ENCODE peak calls at places on chromosome 16, in four cellular contexts. M is GM23338, N is MM.1S, V is GM23248. T is an unnamed sample.
A peak's percentile ranks its signal among the peaks of the same experiment; 100 is the strongest.

GRCh38 chr16:27739606-27740357 is 189.8 kb downstream of the KATNIP start:
- DNase-seq in M (no peak), N (no peak), V (no peak), T (no peak)

GRCh38 chr16:57826706-57827625 is 24.7 kb upstream of the KIFC3 start:
- DNase-seq in M (no peak), N (no peak), V (peak; percentile 16), T (no peak)

GRCh38 chr16:5944971-5945370 is 847.4 kb upstream of the EEF2KMT start:
- DNase-seq in M (no peak), N (no peak), V (peak; percentile 6), T (no peak)

GRCh38 chr16:17499223-17499902 is 28.6 kb upstream of the XYLT1 start:
- DNase-seq in M (no peak), N (no peak), V (peak; percentile 36), T (no peak)

GRCh38 chr16:30991052-30991451 is 6.0 kb downstream of the HSD3B7 start:
- DNase-seq in M (no peak), N (no peak), V (no peak), T (no peak)

GRCh38 chr16:88806491-88807111 is 3.0 kb downstream of the CDT1 start:
- DNase-seq in M (no peak), N (no peak), V (no peak), T (no peak)

GRCh38 chr16:31471241-31471874 is 594 bp upstream of the TGFB1I1 start:
- DNase-seq in M (peak; percentile 48), N (no peak), V (peak; percentile 52), T (no peak)

GRCh38 chr16:57358527-57359095 is at the start of gene CCL22:
- DNase-seq in M (no peak), N (no peak), V (no peak), T (no peak)

GRCh38 chr16:35651841-35652240 is 2192.4 kb downstream of the TP53TG3F start:
- DNase-seq in M (no peak), N (no peak), V (no peak), T (no peak)

GRCh38 chr16:66373667-66374066 is 7.2 kb downstream of the CDH5 start:
- DNase-seq in M (no peak), N (no peak), V (no peak), T (no peak)

GRCh38 chr16:5580320-5580719 is 482.7 kb upstream of the EEF2KMT start:
- DNase-seq in M (no peak), N (no peak), V (no peak), T (no peak)

GRCh38 chr16:55559933-55560516 is 6.5 kb upstream of the CAPNS2 start:
- DNase-seq in M (no peak), N (no peak), V (no peak), T (no peak)

GRCh38 chr16:55559233-55559632 is 7.3 kb upstream of the CAPNS2 start:
- DNase-seq in M (no peak), N (no peak), V (peak; percentile 13), T (no peak)

GRCh38 chr16:55557186-55557585 is 9.3 kb upstream of the CAPNS2 start:
- DNase-seq in M (no peak), N (no peak), V (no peak), T (no peak)

GRCh38 chr16:55552621-55553020 is 13.9 kb upstream of the CAPNS2 start:
- DNase-seq in M (no peak), N (no peak), V (peak; percentile 86), T (no peak)

DNA sequence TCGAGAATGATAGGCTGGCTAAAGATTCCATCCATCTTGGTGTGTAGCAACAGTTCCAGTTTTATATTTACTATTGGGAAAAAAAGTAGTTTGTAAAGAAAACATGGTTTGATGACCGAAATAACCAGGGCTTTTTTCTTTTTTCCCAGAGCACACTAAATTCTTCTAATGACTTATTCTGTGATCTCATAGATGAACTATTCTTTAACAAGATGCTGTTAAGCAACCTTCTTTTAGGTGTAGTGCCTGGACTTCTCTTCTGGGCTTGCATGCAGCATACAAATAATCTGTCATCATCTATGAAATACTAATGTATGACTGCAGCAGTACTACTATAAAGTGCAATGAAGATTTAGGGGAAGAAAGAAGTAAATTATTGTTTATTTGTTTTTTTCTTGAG is 11.0 kb upstream of the CAPNS2 start:
- DNase-seq in M (no peak), N (no peak), V (peak; percentile 77), T (no peak)
- H3K9me2 ChIP-seq in M (no peaks in the 10 kb centered on the region), N (no peaks in the 10 kb centered on the region), V (no peaks in the 10 kb centered on the region), T (no peaks in the 10 kb centered on the region)

GRCh38 chr16:23333034-23333579 is 31.0 kb downstream of the SCNN1B start:
- DNase-seq in M (no peak), N (no peak), V (no peak), T (no peak)
- H3K9me2 ChIP-seq in M (no peaks in the 10 kb centered on the region), N (no peaks in the 10 kb centered on the region), V (no peaks in the 10 kb centered on the region), T (no peaks in the 10 kb centered on the region)

GRCh38 chr16:23843143-23843542 is 7.4 kb downstream of the PRKCB start:
- DNase-seq in M (no peak), N (no peak), V (no peak), T (peak; percentile 84)

GRCh38 chr16:23837553-23838308 is 1.9 kb downstream of the PRKCB start:
- DNase-seq in M (peak; percentile 32), N (no peak), V (no peak), T (peak; percentile 65)

GRCh38 chr16:23840310-23840709 is 4.5 kb downstream of the PRKCB start:
- DNase-seq in M (no peak), N (no peak), V (no peak), T (no peak)

GRCh38 chr16:23838485-23839142 is 2.8 kb downstream of the PRKCB start:
- DNase-seq in M (no peak), N (no peak), V (no peak), T (no peak)

DNA sequence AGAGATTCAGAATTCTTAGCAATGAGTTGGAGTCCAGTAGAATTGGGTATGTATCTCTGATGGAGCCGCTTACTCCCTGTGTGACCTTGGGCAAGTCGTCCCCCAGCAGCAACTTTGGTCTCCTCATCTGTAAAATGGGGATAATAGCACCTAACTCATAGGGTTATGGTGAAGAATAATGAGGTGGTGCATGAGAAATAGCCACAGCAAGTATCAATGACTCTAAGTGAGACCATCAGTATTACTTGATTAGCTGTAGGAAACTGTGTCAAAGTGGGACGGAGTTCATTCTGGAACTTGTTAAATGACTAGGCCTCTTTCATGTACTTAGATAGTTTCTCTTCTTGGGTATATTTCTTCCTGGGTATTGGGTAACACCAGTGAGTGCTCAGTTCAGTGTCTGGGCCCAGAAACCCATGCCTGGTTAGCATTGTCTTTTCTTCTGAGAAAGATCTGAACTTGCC is 6.4 kb downstream of the PRKCB start:
- DNase-seq in M (no peak), N (no peak), V (no peak), T (no peak)
- H3K9me2 ChIP-seq in M (no peaks in the 10 kb centered on the region), N (no peaks in the 10 kb centered on the region), V (no peaks in the 10 kb centered on the region), T (no peaks in the 10 kb centered on the region)

GRCh38 chr16:85381738-85382592 is 231.2 kb upstream of the GSE1 start:
- DNase-seq in M (no peak), N (no peak), V (peak; percentile 44), T (no peak)

GRCh38 chr16:85383836-85384825 is 229.0 kb upstream of the GSE1 start:
- DNase-seq in M (no peak), N (no peak), V (peak; percentile 63), T (no peak)

GRCh38 chr16:85384831-85385462 is 228.2 kb upstream of the GSE1 start:
- DNase-seq in M (peak; percentile 36), N (no peak), V (no peak), T (no peak)

GRCh38 chr16:85380905-85381737 is 232.0 kb upstream of the GSE1 start:
- DNase-seq in M (no peak), N (no peak), V (no peak), T (no peak)

DNA sequence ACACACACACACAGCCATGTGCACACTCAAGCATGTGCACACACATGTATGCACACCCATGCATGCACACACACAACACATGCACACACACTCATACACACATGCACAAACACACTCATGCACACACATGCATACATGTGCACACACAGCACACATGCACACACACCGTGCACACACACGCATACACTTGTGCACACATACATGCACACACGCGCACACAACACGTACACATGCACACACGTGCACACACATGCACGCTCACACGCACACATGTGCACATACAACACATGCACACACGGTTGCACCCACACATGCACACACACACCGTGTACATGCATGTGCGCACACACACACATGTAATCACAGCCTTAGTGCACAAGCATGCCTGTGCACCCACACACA is 230.4 kb upstream of the GSE1 start:
- DNase-seq in M (no peak), N (no peak), V (no peak), T (no peak)
- H3K9me2 ChIP-seq in M (no peaks in the 10 kb centered on the region), N (no peaks in the 10 kb centered on the region), V (no peaks in the 10 kb centered on the region), T (no peaks in the 10 kb centered on the region)

GRCh38 chr16:1932050-1933028 is 10.7 kb downstream of the MSRB1 start:
- DNase-seq in M (peak; percentile 72), N (no peak), V (no peak), T (no peak)
- H3K9me2 ChIP-seq in M (no peaks in the 10 kb centered on the region), N (no peaks in the 10 kb centered on the region), V (no peaks in the 10 kb centered on the region), T (no peaks in the 10 kb centered on the region)

DNA sequence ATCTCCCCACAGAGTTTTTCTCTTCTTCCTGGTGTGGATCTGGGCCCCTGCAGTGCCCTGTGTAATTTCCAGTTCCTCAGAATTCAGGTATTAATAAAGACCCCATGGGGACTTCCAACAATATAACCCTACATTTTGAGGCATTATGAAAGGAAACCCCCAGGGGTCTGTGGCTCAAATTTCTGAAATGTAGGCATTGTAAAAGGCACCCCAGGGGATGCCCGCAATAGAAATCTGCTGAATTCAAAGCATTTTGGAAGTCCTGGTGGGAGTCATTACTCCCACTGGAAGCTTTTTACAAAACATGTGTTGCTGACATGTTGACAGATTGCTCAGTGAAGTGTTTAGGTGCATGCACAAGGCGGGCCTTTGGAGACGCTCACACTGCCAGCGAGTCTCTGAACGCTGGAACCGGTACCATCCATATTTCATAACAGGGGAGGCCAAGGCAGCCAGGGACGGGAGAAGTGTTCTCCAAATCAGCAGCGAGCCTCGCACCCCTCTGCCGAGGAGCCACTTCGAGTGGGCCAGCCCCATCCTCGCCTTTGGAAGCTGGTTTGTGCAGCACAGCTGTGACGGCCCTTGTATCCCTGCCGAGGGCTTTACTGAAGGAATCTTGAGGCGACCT is 153.9 kb downstream of the ZNF423 start:
- DNase-seq in M (peak; percentile 83), N (no peak), V (peak; percentile 46), T (no peak)
- H3K9me2 ChIP-seq in M (no peaks in the 10 kb centered on the region), N (no peaks in the 10 kb centered on the region), V (no peaks in the 10 kb centered on the region), T (no peaks in the 10 kb centered on the region)

DNA sequence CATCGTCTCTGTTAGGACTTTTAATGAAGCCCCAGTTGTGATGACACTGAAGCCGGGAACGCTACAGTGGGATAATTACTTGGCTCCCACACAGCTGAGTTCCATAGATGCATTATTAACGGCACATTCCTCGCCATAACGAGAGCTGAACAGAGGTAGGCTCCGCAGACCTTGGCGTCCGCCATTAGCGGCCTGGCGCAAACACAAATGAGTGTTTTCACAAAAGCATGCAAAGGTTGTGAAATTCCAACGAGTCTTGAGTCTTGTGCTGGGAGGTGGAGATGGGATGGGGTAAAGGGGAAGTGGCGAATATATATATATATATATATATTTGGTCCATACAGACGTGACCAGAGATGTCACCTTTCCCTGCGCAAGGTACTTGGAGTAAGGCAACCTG is 216.1 kb downstream of the C16orf78 start:
- DNase-seq in M (no peak), N (no peak), V (no peak), T (no peak)
- H3K9me2 ChIP-seq in M (no peaks in the 10 kb centered on the region), N (no peaks in the 10 kb centered on the region), V (no peaks in the 10 kb centered on the region), T (no peaks in the 10 kb centered on the region)

T was measured in OCI-LY7.